ENCODE peak calls at places on chromosomes 3 and 15, in four cellular contexts. One of them, this sample, is unnamed.

GRCh38 chr3:105866656-105867653 is 1.9 kb downstream of the CBLB start:
- DNase-seq in fibroblast of the aortic adventitia: peak
- DNase-seq in IMR-90: peak
- DNase-seq in A549: no peak
- DNase-seq in this sample: peak

GRCh38 chr15:94723801-94724200 is 492.4 kb downstream of the MCTP2 start:
- DNase-seq in fibroblast of the aortic adventitia: no peak
- DNase-seq in IMR-90: no peak
- DNase-seq in A549: no peak
- DNase-seq in this sample: no peak

GRCh38 chr3:183799471-183799870 is 25.9 kb downstream of the MAP6D1 start:
- DNase-seq in fibroblast of the aortic adventitia: no peak
- DNase-seq in IMR-90: no peak
- DNase-seq in A549: no peak
- DNase-seq in this sample: no peak

GRCh38 chr3:140816372-140816771 is 125.3 kb upstream of the SLC25A36 start:
- DNase-seq in fibroblast of the aortic adventitia: no peak
- DNase-seq in IMR-90: no peak
- DNase-seq in A549: no peak
- DNase-seq in this sample: no peak

GRCh38 chr15:60358935-60359672 is 38.7 kb downstream of the ANXA2 start:
- DNase-seq in fibroblast of the aortic adventitia: peak
- DNase-seq in IMR-90: peak
- DNase-seq in A549: no peak
- DNase-seq in this sample: peak

GRCh38 chr3:132504375-132504921 is 87.1 kb downstream of the DNAJC13 start:
- DNase-seq in fibroblast of the aortic adventitia: peak
- DNase-seq in IMR-90: peak
- DNase-seq in A549: no peak
- DNase-seq in this sample: no peak

GRCh38 chr15:74988007-74988800 is 7.2 kb upstream of the SCAMP5 start:
- DNase-seq in fibroblast of the aortic adventitia: peak
- DNase-seq in IMR-90: peak
- DNase-seq in A549: peak
- DNase-seq in this sample: peak

GRCh38 chr15:76159282-76159681 is 99.5 kb downstream of the TMEM266 start:
- DNase-seq in fibroblast of the aortic adventitia: no peak
- DNase-seq in IMR-90: no peak
- DNase-seq in A549: no peak
- DNase-seq in this sample: no peak

GRCh38 chr15:46177219-46177618 is 542.4 kb downstream of the SQOR start:
- DNase-seq in fibroblast of the aortic adventitia: no peak
- DNase-seq in IMR-90: no peak
- DNase-seq in A549: no peak
- DNase-seq in this sample: no peak

GRCh38 chr15:20657084-20657483 is 115.5 kb upstream of the GOLGA6L6 start:
- DNase-seq in fibroblast of the aortic adventitia: no peak
- DNase-seq in IMR-90: no peak
- DNase-seq in A549: no peak
- DNase-seq in this sample: no peak
- H3K4me3 ChIP-seq in fibroblast of the aortic adventitia: no peak
- H3K4me3 ChIP-seq in IMR-90: no peak
- H3K4me3 ChIP-seq in A549: no peak
- H3K4me3 ChIP-seq in this sample: no peak

DNA sequence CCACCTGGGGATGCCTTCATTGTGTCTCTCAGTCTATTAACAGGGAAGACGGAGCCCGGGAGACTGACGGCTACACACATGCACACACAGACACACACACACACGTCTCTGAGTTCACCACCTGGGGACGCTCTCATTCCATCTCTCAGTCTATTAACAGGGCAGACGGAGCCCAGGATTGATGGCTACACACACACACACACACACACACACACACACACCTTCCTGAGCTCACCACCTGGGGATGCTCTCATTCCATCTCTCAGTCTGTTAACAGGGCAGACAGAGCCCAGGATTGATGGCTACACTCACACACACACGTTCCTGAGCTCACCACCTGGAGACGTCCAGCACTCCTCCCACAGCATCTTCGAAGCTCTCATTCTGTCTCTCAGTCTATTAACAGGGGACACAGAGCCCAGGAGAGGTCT is 143.9 kb downstream of the OR4M2 start:
- DNase-seq in fibroblast of the aortic adventitia: no peak
- DNase-seq in IMR-90: no peak
- DNase-seq in A549: no peak
- DNase-seq in this sample: no peak
- TF ChIP-seq CTCF in fibroblast of the aortic adventitia: no peak
- TF ChIP-seq CTCF in IMR-90: no peak
- TF ChIP-seq CTCF in A549: peak
- TF ChIP-seq CTCF in this sample: no peak

GRCh38 chr15:40595219-40595618 is 1.2 kb downstream of the KNL1 start:
- DNase-seq in fibroblast of the aortic adventitia: no peak
- DNase-seq in IMR-90: no peak
- DNase-seq in A549: no peak
- DNase-seq in this sample: peak

GRCh38 chr15:40594429-40594836 is 384 bp downstream of the KNL1 start:
- DNase-seq in fibroblast of the aortic adventitia: no peak
- DNase-seq in IMR-90: peak
- DNase-seq in A549: peak
- DNase-seq in this sample: peak

GRCh38 chr15:40593588-40594428 is at the start of gene KNL1:
- DNase-seq in fibroblast of the aortic adventitia: peak
- DNase-seq in IMR-90: peak
- DNase-seq in A549: peak
- DNase-seq in this sample: peak

GRCh38 chr15:40597024-40597423 is 3.0 kb downstream of the KNL1 start:
- DNase-seq in fibroblast of the aortic adventitia: no peak
- DNase-seq in IMR-90: no peak
- DNase-seq in A549: no peak
- DNase-seq in this sample: no peak

GRCh38 chr15:40595773-40596172 is 1.7 kb downstream of the KNL1 start:
- DNase-seq in fibroblast of the aortic adventitia: no peak
- DNase-seq in IMR-90: no peak
- DNase-seq in A549: no peak
- DNase-seq in this sample: no peak
- H3K4me3 ChIP-seq in fibroblast of the aortic adventitia: peak
- H3K4me3 ChIP-seq in IMR-90: no peak
- H3K4me3 ChIP-seq in A549: peak
- H3K4me3 ChIP-seq in this sample: peak

DNA sequence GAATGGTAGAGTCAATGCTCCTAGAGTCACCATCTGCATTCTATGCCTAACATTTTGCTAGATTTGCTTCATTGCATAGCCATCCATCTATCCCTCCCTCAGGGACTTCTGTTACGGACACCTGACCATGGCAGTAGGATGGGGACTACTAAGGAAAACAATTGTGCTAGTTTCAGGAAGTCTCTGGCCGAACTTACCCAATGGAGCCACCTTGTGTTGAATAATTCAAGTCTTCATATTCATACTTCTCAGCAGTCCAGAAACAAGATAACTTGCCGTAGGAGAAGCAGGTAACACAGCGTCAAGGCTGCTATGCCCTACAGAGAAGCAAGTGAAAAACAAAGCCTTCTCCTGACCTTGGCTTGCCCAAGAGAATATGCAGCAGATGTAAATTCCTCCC is 685.3 kb downstream of the GRM7 start:
- DNase-seq in fibroblast of the aortic adventitia: peak
- DNase-seq in IMR-90: no peak
- DNase-seq in A549: no peak
- DNase-seq in this sample: peak
- TF ChIP-seq CTCF in fibroblast of the aortic adventitia: no peak
- TF ChIP-seq CTCF in IMR-90: no peak
- TF ChIP-seq CTCF in A549: no peak
- TF ChIP-seq CTCF in this sample: peak

GRCh38 chr3:187744169-187745151 is 808 bp downstream of the BCL6 start:
- DNase-seq in fibroblast of the aortic adventitia: peak
- DNase-seq in IMR-90: peak
- DNase-seq in A549: peak
- DNase-seq in this sample: peak

GRCh38 chr3:187743195-187744141 is 1.8 kb downstream of the BCL6 start:
- DNase-seq in fibroblast of the aortic adventitia: peak
- DNase-seq in IMR-90: peak
- DNase-seq in A549: peak
- DNase-seq in this sample: peak

GRCh38 chr3:187741403-187742350 is 3.6 kb downstream of the BCL6 start:
- DNase-seq in fibroblast of the aortic adventitia: peak
- DNase-seq in IMR-90: peak
- DNase-seq in A549: peak
- DNase-seq in this sample: peak

GRCh38 chr3:187740446-187741399 is 4.5 kb downstream of the BCL6 start:
- DNase-seq in fibroblast of the aortic adventitia: peak
- DNase-seq in IMR-90: peak
- DNase-seq in A549: peak
- DNase-seq in this sample: peak

GRCh38 chr3:187742351-187743171 is 2.7 kb downstream of the BCL6 start:
- DNase-seq in fibroblast of the aortic adventitia: peak
- DNase-seq in IMR-90: peak
- DNase-seq in A549: no peak
- DNase-seq in this sample: peak
- H3K4me3 ChIP-seq in fibroblast of the aortic adventitia: peak
- H3K4me3 ChIP-seq in IMR-90: peak
- H3K4me3 ChIP-seq in A549: peak
- H3K4me3 ChIP-seq in this sample: peak

GRCh38 chr15:66702035-66702769 is at the start of gene SMAD6:
- DNase-seq in fibroblast of the aortic adventitia: peak
- DNase-seq in IMR-90: peak
- DNase-seq in A549: peak
- DNase-seq in this sample: peak

GRCh38 chr15:66701422-66702034 is 508 bp upstream of the SMAD6 start:
- DNase-seq in fibroblast of the aortic adventitia: peak
- DNase-seq in IMR-90: no peak
- DNase-seq in A549: peak
- DNase-seq in this sample: peak

GRCh38 chr15:66700412-66700801 is 1.6 kb upstream of the SMAD6 start:
- DNase-seq in fibroblast of the aortic adventitia: no peak
- DNase-seq in IMR-90: no peak
- DNase-seq in A549: no peak
- DNase-seq in this sample: no peak

GRCh38 chr15:66698971-66699370 is 3.1 kb upstream of the SMAD6 start:
- DNase-seq in fibroblast of the aortic adventitia: no peak
- DNase-seq in IMR-90: no peak
- DNase-seq in A549: no peak
- DNase-seq in this sample: no peak

DNA sequence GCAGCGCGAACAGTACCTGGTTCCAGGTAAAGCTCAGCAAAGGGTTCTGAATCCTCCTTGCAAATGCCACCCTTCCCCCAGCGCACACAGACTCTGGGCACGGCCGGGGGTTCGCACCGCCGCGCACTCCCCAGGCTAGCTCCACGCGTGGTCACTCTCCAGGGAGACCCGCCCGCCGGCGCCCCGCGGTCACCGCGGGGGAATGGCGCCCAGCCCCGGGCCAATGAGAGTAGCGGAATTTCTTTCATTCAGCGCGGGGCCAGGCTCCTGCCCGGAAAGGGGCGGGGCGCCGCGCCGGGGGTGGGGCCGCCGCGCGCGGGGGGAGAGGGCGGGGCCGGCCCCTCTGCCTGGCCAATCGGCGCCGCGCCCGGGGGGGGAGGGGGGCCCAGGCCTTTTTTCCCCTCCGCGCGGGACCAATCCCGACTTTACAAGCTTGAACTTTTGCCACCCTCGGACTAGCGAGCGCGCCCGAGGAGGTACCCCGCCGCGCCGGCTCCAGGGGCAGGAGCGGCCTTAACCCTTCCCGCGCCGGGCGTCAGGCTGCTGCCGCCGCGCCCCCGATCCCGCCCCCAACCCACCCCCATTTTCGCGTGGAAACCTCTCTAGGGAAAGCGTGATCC is 1.1 kb upstream of the SMAD6 start:
- DNase-seq in fibroblast of the aortic adventitia: peak
- DNase-seq in IMR-90: peak
- DNase-seq in A549: peak
- DNase-seq in this sample: peak
- TF ChIP-seq CTCF in fibroblast of the aortic adventitia: no peak
- TF ChIP-seq CTCF in IMR-90: no peak
- TF ChIP-seq CTCF in A549: no peak
- TF ChIP-seq CTCF in this sample: no peak